ENCODE peak calls at places on chromosomes 5 and 9, in nine cellular contexts. H is HCT116, M is WTC11, K is lower lobe of right lung, Y is A549, W is hepatocyte, I is AG09309, J is mucosa of descending colon, D is OCI-LY7. X is an unnamed sample.

GRCh38 chr9:88932766-88933165 is 58.5 kb upstream of the S1PR3 start:
- DNase-seq in H (no peak), D (no peak), M (peak), Y (no peak), K (no peak), J (no peak), W (no peak), I (no peak), X (no peak)

GRCh38 chr5:150422075-150422474 is 9.4 kb upstream of the CD74 start:
- DNase-seq in K (no peak), W (no peak), I (no peak), D (no peak), M (no peak), Y (no peak), J (no peak), H (no peak), X (no peak)

GRCh38 chr5:165057156-165057555 is 1551.7 kb downstream of the MAT2B start:
- DNase-seq in J (no peak), Y (no peak), W (peak), H (no peak), K (no peak), M (no peak), D (no peak), I (no peak), X (peak)

GRCh38 chr9:90867101-90867500 is 65.5 kb downstream of the SYK start:
- DNase-seq in M (no peak), W (no peak), H (no peak), K (no peak), I (no peak), D (no peak), J (no peak), Y (no peak), X (no peak)

GRCh38 chr5:134526483-134527155 is 1.1 kb downstream of the JADE2 start:
- DNase-seq in W (peak), Y (no peak), D (peak), I (no peak), K (peak), J (peak), H (peak), M (peak), X (peak)

GRCh38 chr9:129131300-129132145 is 20.3 kb downstream of the PTPA start:
- DNase-seq in H (peak), Y (peak), K (peak), D (peak), M (peak), J (peak), W (peak), I (no peak), X (peak)

GRCh38 chr5:142684508-142685031 is 1.3 kb downstream of the FGF1 start:
- DNase-seq in M (no peak), J (no peak), W (no peak), D (no peak), K (no peak), Y (no peak), H (no peak), I (no peak), X (no peak)

GRCh38 chr5:67160985-67161384 is 35.6 kb downstream of the CD180 start:
- DNase-seq in H (no peak), I (peak), K (no peak), W (no peak), M (no peak), J (no peak), D (no peak), Y (peak), X (peak)

GRCh38 chr9:92615790-92616189 is 54.1 kb downstream of the IPPK start:
- DNase-seq in H (no peak), D (no peak), M (no peak), K (no peak), W (no peak), I (no peak), J (no peak), Y (no peak), X (no peak)

GRCh38 chr9:99828417-99829176 is 6.9 kb downstream of the NR4A3 start:
- DNase-seq in Y (no peak), I (no peak), J (no peak), D (no peak), K (no peak), H (no peak), M (peak), W (peak), X (no peak)

GRCh38 chr5:89302102-89302891 is 419.3 kb upstream of the MEF2C start:
- DNase-seq in I (no peak), M (no peak), D (no peak), W (no peak), Y (no peak), J (no peak), K (no peak), H (no peak), X (no peak)

GRCh38 chr5:53481354-53481886 is 991 bp downstream of the FST start:
- DNase-seq in I (no peak), J (no peak), H (no peak), K (no peak), M (no peak), W (no peak), D (no peak), Y (no peak), X (peak)

GRCh38 chr9:72362118-72362531 is 2.9 kb downstream of the ZFAND5 start:
- DNase-seq in M (no peak), J (no peak), Y (peak), D (no peak), H (no peak), W (no peak), K (no peak), I (no peak), X (peak)

GRCh38 chr5:67983251-67983941 is 232.2 kb upstream of the PIK3R1 start:
- DNase-seq in K (no peak), M (no peak), W (peak), I (peak), H (peak), Y (no peak), J (no peak), D (no peak), X (peak)

GRCh38 chr9:134804871-134805270 is 75.7 kb upstream of the FCN2 start:
- DNase-seq in J (no peak), I (no peak), K (no peak), M (no peak), H (no peak), D (no peak), W (no peak), Y (no peak), X (no peak)

GRCh38 chr5:153827407-153827806 is 211.3 kb downstream of the FAM114A2 start:
- DNase-seq in K (no peak), D (peak), W (no peak), M (peak), H (no peak), Y (peak), I (no peak), J (no peak), X (peak)

GRCh38 chr5:57207681-57208080 is 33.8 kb downstream of the GPBP1 start:
- DNase-seq in M (no peak), I (no peak), H (no peak), Y (no peak), D (no peak), J (no peak), W (no peak), K (no peak), X (no peak)

GRCh38 chr9:28037968-28038367 is 464.7 kb upstream of the C9orf72 start:
- DNase-seq in W (no peak), K (no peak), J (no peak), I (no peak), H (no peak), M (no peak), D (no peak), Y (no peak), X (no peak)

GRCh38 chr9:94952553-94953373 is 226.3 kb downstream of the AOPEP start:
- DNase-seq in K (no peak), J (no peak), M (no peak), D (peak), H (no peak), I (no peak), Y (no peak), W (no peak), X (no peak)

GRCh38 chr5:112574566-112574965 is 155.5 kb upstream of the EPB41L4A start:
- DNase-seq in H (no peak), M (no peak), J (no peak), K (no peak), I (no peak), D (no peak), W (no peak), Y (no peak), X (no peak)

GRCh38 chr5:77645158-77645994 is 6.9 kb upstream of the OTP start:
- DNase-seq in D (peak), M (peak), Y (peak), W (peak), J (no peak), H (peak), I (no peak), K (peak), X (no peak)

GRCh38 chr5:78638973-78639669 is 9.5 kb downstream of the LHFPL2 start:
- DNase-seq in M (no peak), Y (no peak), J (no peak), H (no peak), W (no peak), K (no peak), I (no peak), D (no peak), X (no peak)

GRCh38 chr9:136318111-136318768 is 9.1 kb upstream of the GPSM1 start:
- DNase-seq in I (no peak), Y (no peak), J (no peak), K (no peak), D (peak), H (no peak), W (no peak), M (no peak), X (no peak)
- TF ChIP-seq CTCF in I (no peak), Y (no peak), J (no peak), K (no peak), D (no peak), H (no peak), W (no peak), M (no peak), X (no peak)

GRCh38 chr9:125150349-125151245 is 7.3 kb upstream of the SCAI start:
- DNase-seq in D (no peak), K (no peak), H (no peak), W (no peak), Y (no peak), I (no peak), M (no peak), J (no peak), X (no peak)
- TF ChIP-seq CTCF in D (no peak), K (no peak), H (no peak), W (no peak), Y (no peak), I (no peak), M (no peak), J (no peak), X (no peak)

GRCh38 chr5:39426136-39426535 is 1.4 kb upstream of the DAB2 start:
- DNase-seq in J (no peak), I (no peak), D (no peak), H (no peak), Y (no peak), M (no peak), K (no peak), W (no peak), X (no peak)

GRCh38 chr5:39423331-39423751 is 1.4 kb downstream of the DAB2 start:
- DNase-seq in D (no peak), H (no peak), K (no peak), I (no peak), W (no peak), M (peak), J (no peak), Y (peak), X (no peak)

GRCh38 chr5:39422886-39423285 is 1.9 kb downstream of the DAB2 start:
- DNase-seq in J (no peak), I (no peak), Y (no peak), H (no peak), W (no peak), K (no peak), M (no peak), D (no peak), X (no peak)

GRCh38 chr5:39427225-39427624 is 2.4 kb upstream of the DAB2 start:
- DNase-seq in W (peak), M (no peak), D (no peak), K (no peak), Y (no peak), H (no peak), J (no peak), I (no peak), X (no peak)

GRCh38 chr5:39424751-39425524 is at the start of gene DAB2:
- DNase-seq in Y (peak), I (peak), K (peak), M (peak), H (peak), J (peak), D (no peak), W (peak), X (peak)
- TF ChIP-seq CTCF in Y (peak), I (peak), K (peak), M (no peak), H (peak), J (peak), D (no peak), W (peak), X (peak)

GRCh38 chr5:163478982-163479271 is 18.5 kb downstream of the HMMR start:
- DNase-seq in K (no peak), J (no peak), I (no peak), Y (no peak), M (no peak), W (no peak), D (no peak), H (no peak), X (no peak)

GRCh38 chr5:163475416-163475815 is 15.0 kb downstream of the HMMR start:
- DNase-seq in W (no peak), I (no peak), H (no peak), D (no peak), J (no peak), M (no peak), Y (no peak), K (no peak), X (no peak)

GRCh38 chr5:163478126-163478981 is 17.9 kb downstream of the HMMR start:
- DNase-seq in K (no peak), Y (no peak), M (no peak), J (no peak), H (no peak), W (no peak), I (no peak), D (no peak), X (peak)

GRCh38 chr5:163473613-163474243 is 13.3 kb downstream of the HMMR start:
- DNase-seq in J (no peak), W (peak), Y (no peak), H (no peak), D (peak), K (no peak), M (no peak), I (no peak), X (peak)
- TF ChIP-seq CTCF in J (no peak), W (peak), Y (peak), H (peak), D (peak), K (peak), M (no peak), I (no peak), X (peak)

X was measured in MCF 10A.